ENCODE peak calls at places on chromosomes 6 and 20, in six cellular contexts. One of them, this sample, is unnamed.

GRCh38 chr6:168536196-168536595 is 95.2 kb downstream of the SMOC2 start:
- DNase-seq in iPS DF 19.7: no peak
- DNase-seq in SK-N-MC: no peak
- DNase-seq in HT1080: no peak
- DNase-seq in HEK293T: no peak
- DNase-seq in HCT116: no peak
- DNase-seq in this sample: no peak

GRCh38 chr20:23350855-23351838 is 556 bp downstream of the NXT1 start:
- DNase-seq in iPS DF 19.7: no peak
- DNase-seq in SK-N-MC: no peak
- DNase-seq in HT1080: no peak
- DNase-seq in HEK293T: peak
- DNase-seq in HCT116: peak
- DNase-seq in this sample: peak

GRCh38 chr6:168765710-168766109 is 324.7 kb downstream of the SMOC2 start:
- DNase-seq in iPS DF 19.7: no peak
- DNase-seq in SK-N-MC: no peak
- DNase-seq in HT1080: no peak
- DNase-seq in HEK293T: no peak
- DNase-seq in HCT116: no peak
- DNase-seq in this sample: no peak

GRCh38 chr6:25250878-25251277 is 28.3 kb upstream of the CARMIL1 start:
- DNase-seq in iPS DF 19.7: no peak
- DNase-seq in SK-N-MC: no peak
- DNase-seq in HT1080: peak
- DNase-seq in HEK293T: no peak
- DNase-seq in HCT116: peak
- DNase-seq in this sample: no peak

GRCh38 chr6:124633655-124634054 is 328.6 kb upstream of the RNF217 start:
- DNase-seq in iPS DF 19.7: no peak
- DNase-seq in SK-N-MC: no peak
- DNase-seq in HT1080: no peak
- DNase-seq in HEK293T: no peak
- DNase-seq in HCT116: no peak
- DNase-seq in this sample: no peak

GRCh38 chr6:131979515-131980337 is 28.6 kb upstream of the CCN2 start:
- DNase-seq in iPS DF 19.7: no peak
- DNase-seq in SK-N-MC: no peak
- DNase-seq in HT1080: peak
- DNase-seq in HEK293T: no peak
- DNase-seq in HCT116: no peak
- DNase-seq in this sample: no peak

GRCh38 chr6:24140572-24140971 is 14.6 kb downstream of the NRSN1 start:
- DNase-seq in iPS DF 19.7: no peak
- DNase-seq in SK-N-MC: no peak
- DNase-seq in HT1080: no peak
- DNase-seq in HEK293T: no peak
- DNase-seq in HCT116: no peak
- DNase-seq in this sample: no peak

GRCh38 chr6:137973201-137973600 is 106.1 kb downstream of the TNFAIP3 start:
- DNase-seq in iPS DF 19.7: no peak
- DNase-seq in SK-N-MC: no peak
- DNase-seq in HT1080: no peak
- DNase-seq in HEK293T: no peak
- DNase-seq in HCT116: no peak
- DNase-seq in this sample: no peak

GRCh38 chr20:33443006-33443511 is 504 bp downstream of the SNTA1 start:
- DNase-seq in iPS DF 19.7: no peak
- DNase-seq in SK-N-MC: no peak
- DNase-seq in HT1080: no peak
- DNase-seq in HEK293T: peak
- DNase-seq in HCT116: no peak
- DNase-seq in this sample: peak

GRCh38 chr20:58944610-58945009 is 36.4 kb upstream of the NELFCD start:
- DNase-seq in iPS DF 19.7: no peak
- DNase-seq in SK-N-MC: no peak
- DNase-seq in HT1080: no peak
- DNase-seq in HEK293T: no peak
- DNase-seq in HCT116: no peak
- DNase-seq in this sample: no peak